ENCODE peak calls at places on chromosomes 6 and 20, in ten cellular contexts. P, C, Z, L, Q, I, A, G, H and D are unnamed samples.

GRCh38 chr20:44532981-44533331 is 11.1 kb upstream of the SERINC3 start:
- DNase-seq in G (peak; percentile 31), Z (peak; percentile 56), I (peak; percentile 74), L (peak; percentile 47), C (no peak), H (no peak), A (no peak), P (peak; percentile 29), Q (no peak), D (no peak)

GRCh38 chr6:106510090-106510970 is 119.0 kb downstream of the RTN4IP1 start:
- DNase-seq in P (peak; percentile 59), H (no peak), Z (peak; percentile 62), G (peak; percentile 87), Q (peak; percentile 69), A (peak; percentile 47), C (peak; percentile 58), L (no peak), I (no peak), D (no peak)

GRCh38 chr6:87808005-87808757 is 106.1 kb upstream of the AKIRIN2 start:
- DNase-seq in G (peak; percentile 93), Z (peak; percentile 91), P (no peak), L (peak; percentile 88), H (no peak), C (no peak), A (no peak), Q (no peak), I (no peak), D (no peak)

GRCh38 chr20:3115190-3116107 is 30.9 kb upstream of the AVP start:
- DNase-seq in A (peak; percentile 38), Z (peak; percentile 77), H (peak; percentile 22), G (peak; percentile 37), L (peak; percentile 20), Q (peak; percentile 82), C (peak; percentile 76), P (peak; percentile 57), I (peak; percentile 44), D (no peak)

GRCh38 chr6:8736046-8736877 is 300.9 kb upstream of the SLC35B3 start:
- DNase-seq in H (no peak), Q (no peak), Z (no peak), C (peak; percentile 69), A (no peak), L (no peak), G (no peak), I (no peak), P (no peak), D (peak; percentile 62)

GRCh38 chr6:8556370-8557018 is 121.1 kb upstream of the SLC35B3 start:
- DNase-seq in P (peak; percentile 72), H (peak; percentile 16), Z (peak; percentile 80), I (no peak), C (peak; percentile 60), A (no peak), Q (no peak), G (peak; percentile 86), L (peak; percentile 39), D (no peak)

GRCh38 chr6:138570716-138571020 is 71.4 kb upstream of the NHSL1 start:
- DNase-seq in C (no peak), L (no peak), G (no peak), A (no peak), H (no peak), I (peak; percentile 60), P (peak; percentile 23), Q (peak; percentile 78), Z (no peak), D (no peak)

GRCh38 chr20:8414611-8415274 is 282.7 kb downstream of the PLCB1 start:
- DNase-seq in P (peak; percentile 80), Q (no peak), L (peak; percentile 80), A (no peak), C (peak; percentile 32), I (no peak), H (peak; percentile 6), G (peak; percentile 71), Z (peak; percentile 69), D (peak; percentile 84)

GRCh38 chr6:157980288-157981131 is 1.2 kb upstream of the SYNJ2 start:
- DNase-seq in Z (no peak), L (no peak), C (no peak), G (no peak), P (no peak), Q (no peak), I (no peak), H (no peak), A (no peak), D (no peak)

GRCh38 chr20:53384392-53384791 is 209.2 kb downstream of the ZNF217 start:
- DNase-seq in Z (no peak), P (no peak), A (no peak), G (no peak), Q (no peak), I (no peak), H (no peak), L (no peak), C (no peak), D (no peak)

GRCh38 chr6:148251286-148251685 is 91.4 kb upstream of the SASH1 start:
- DNase-seq in I (peak; percentile 42), Q (peak; percentile 35), C (peak; percentile 37), L (peak; percentile 59), A (no peak), H (no peak), P (peak; percentile 79), Z (peak; percentile 85), G (peak; percentile 52), D (no peak)

GRCh38 chr6:31086788-31087440 is 25.5 kb downstream of the C6orf15 start:
- DNase-seq in Z (peak; percentile 84), G (peak; percentile 58), L (peak; percentile 87), H (no peak), C (peak; percentile 42), P (peak; percentile 42), Q (no peak), A (no peak), I (peak; percentile 87), D (no peak)
- H3K4me3 ChIP-seq in Z (peak overlapping the region; percentile 43), G (no peak overlapping the region), L (peak overlapping the region; percentile 35), H (no peak overlapping the region), C (no peak overlapping the region), P (no peak overlapping the region), Q (no peak overlapping the region), A (no peak overlapping the region), I (peak overlapping the region; percentile 42), D (peak overlapping the region; percentile 32)

DNA sequence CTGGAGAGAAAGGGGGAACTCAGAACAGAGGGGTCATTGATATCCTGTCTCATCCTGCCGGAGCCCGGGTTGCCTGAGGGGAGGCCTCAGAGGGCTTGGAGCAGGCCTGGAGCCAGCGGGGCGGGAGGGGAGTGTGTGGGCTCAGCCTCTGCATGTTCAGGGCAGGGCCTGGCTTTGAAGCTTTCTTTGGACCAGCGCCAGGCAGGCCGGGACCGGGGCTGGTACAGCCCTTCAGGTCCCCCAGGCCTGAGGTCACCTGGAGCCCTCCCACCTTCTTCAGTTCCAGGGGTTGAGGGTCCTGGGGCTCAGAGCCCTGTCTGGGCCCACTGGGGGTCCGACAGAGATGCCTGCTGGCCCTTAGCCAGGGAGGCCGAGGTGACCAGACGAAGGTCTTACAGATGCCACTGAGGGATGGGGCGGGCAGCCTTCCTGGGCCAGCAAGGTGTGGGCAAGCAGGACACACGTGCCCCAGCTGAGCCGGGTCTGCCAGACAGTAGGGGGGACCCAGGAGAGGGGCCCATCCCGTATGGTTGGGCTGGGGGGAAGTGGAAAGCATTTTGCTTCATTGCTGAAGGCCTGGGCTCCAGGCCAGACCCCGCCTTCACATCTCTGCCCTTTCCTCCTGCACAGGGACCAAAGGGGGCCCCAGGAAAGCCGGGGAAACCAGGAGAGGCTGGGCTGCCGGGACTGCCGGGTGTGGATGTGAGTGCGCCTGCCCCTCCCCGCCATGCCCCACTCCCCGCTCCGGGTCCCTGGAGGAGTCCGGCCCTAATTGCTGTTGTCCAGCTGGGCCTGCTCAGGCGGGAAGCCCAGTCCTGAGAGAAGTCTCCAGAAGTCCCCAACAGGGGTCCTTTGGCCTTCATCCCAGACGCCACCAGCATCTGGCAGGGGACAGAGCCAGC is 2.0 kb downstream of the COL9A3 start:
- DNase-seq in P (peak; percentile 70), L (no peak), A (no peak), I (peak; percentile 58), Q (no peak), G (peak; percentile 52), C (peak; percentile 37), H (no peak), Z (peak; percentile 24), D (no peak)
- H3K27ac ChIP-seq in P (no peak overlapping the region), L (no peak overlapping the region), A (no peak overlapping the region), I (no peak overlapping the region), Q (no peak overlapping the region), G (no peak overlapping the region), C (no peak overlapping the region), H (peak overlapping the region; percentile 72), Z (no peak overlapping the region), D (no peak overlapping the region)

DNA sequence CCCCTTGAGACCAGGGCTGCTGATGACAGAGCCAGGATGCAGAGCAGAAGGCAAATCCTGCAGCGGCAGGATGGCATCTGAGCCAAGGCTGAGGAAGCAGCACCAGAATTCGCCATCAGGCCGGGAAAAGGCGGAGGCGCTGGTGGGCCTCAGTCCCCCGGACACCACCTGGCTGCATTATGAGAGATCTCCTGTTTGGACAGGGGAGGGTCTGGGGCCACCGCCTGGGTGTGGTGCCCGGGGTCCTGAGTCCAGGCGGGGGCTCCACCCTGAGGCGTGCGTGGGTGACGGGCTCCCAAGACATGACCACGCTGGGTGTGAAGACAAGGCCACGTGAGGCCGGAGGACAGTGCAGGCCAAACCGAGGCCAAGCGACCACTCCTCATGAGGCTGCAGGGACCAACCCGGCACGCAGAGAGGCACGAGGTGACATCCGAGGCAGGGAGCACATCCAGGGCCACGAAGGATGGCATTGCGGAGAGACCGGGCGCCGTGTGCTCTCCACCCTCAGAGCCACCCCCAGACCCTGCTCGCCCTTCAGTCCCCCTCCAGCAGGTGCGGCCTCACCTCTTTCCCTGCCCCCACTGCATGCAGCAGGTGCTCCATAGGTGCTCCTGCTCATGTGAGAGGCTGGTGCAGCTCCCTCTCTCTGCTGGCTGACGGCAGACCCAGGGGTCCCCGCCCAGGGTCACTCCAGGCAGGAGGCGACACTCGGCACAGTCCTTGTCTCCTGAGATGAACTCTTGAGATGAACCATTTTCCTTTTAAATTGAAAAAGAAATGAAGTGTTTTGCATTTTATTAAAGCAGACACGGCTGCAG is 33.7 kb upstream of the CHRNA4 start:
- DNase-seq in I (no peak), G (no peak), H (no peak), P (no peak), Q (no peak), Z (no peak), L (no peak), A (no peak), C (no peak), D (no peak)
- TF ChIP-seq EZH2 in I (no peak), G (no peak), H (no peak), P (no peak), Q (no peak), Z (no peak), L (no peak), A (no peak), C (no peak), D (no peak)

DNA sequence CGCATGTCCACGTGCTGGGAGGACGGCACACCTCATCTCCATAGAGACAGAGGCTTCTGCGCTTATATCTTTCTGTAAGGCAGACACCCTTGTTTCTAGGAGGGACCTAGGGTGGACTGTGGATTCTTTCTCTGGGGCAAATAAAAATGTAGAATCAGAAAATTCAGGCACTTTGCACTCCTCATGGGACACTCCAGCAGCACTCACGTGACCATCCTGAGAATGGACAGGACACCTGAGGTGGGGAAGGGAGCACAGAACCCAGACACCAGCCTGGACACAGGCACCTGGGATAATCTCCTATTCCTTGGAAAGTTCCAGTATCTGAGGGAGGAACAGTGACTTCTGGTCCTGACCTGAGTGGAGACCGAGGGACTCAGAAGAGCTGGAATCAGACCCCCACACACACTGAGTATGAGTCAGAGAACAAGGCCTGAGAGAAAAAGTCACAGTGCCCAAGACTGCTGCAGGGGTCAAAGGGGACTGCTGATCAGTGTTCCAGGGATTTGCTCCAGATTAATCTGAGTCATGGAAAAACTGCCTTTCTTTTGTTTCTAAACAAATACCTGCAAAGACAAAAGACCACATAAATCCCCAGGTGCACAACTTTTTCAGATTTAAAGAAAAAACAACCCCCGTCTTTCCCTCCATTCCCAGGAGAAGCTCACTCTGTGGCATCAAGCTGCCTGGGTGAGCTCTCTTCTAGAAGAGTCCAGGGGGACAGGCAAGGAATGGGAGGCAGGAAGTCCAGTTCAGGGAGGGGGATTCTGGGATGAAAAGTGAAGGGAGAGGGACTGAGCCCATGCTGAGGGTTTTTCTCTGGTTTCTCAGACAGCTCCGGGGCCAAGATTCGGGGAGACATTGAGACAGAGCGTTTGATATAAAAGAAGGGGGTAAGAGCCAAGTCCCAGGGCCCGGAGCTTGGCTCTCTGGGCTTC is 35.6 kb upstream of the MICB start:
- DNase-seq in L (no peak), P (peak; percentile 29), C (no peak), H (no peak), I (peak; percentile 6), A (no peak), Z (peak; percentile 40), Q (peak; percentile 25), G (no peak), D (no peak)
- H3K4me3 ChIP-seq in L (no peak overlapping the region), P (no peak overlapping the region), C (peak overlapping the region; percentile 29), H (peak overlapping the region; percentile 56), I (no peak overlapping the region), A (peak overlapping the region; percentile 83), Z (peak overlapping the region; percentile 57), Q (peak overlapping the region; percentile 32), G (no peak overlapping the region), D (peak overlapping the region; percentile 61)